ENCODE peak calls at places on chromosomes 3 and 15, in five cellular contexts. A is dermis blood vessel endothelial cell; T is heart left ventricle; M is naive thymus-derived CD8-positive, alpha-beta T cell; E is anterior cingulate cortex. K is an unnamed sample.

GRCh38 chr3:89570465-89570864 is 463.0 kb downstream of the EPHA3 start:
- DNase-seq in E (no peak), T (peak), M (no peak), A (no peak), K (no peak)

GRCh38 chr3:31091748-31092147 is 197.3 kb upstream of the GADL1 start:
- DNase-seq in T (no peak), A (no peak), M (no peak), E (no peak), K (no peak)

GRCh38 chr3:183244981-183245476 is 8.0 kb upstream of the B3GNT5 start:
- DNase-seq in E (no peak), A (peak), M (no peak), T (no peak), K (no peak)

GRCh38 chr3:161273589-161274218 is 52.6 kb downstream of the NMD3 start:
- DNase-seq in A (peak), E (no peak), M (peak), T (no peak), K (peak)

GRCh38 chr15:69903476-69904295 is 194.0 kb downstream of the TLE3 start:
- DNase-seq in T (no peak), A (peak), E (no peak), M (no peak), K (no peak)

GRCh38 chr3:27614592-27614991 is 107.5 kb downstream of the EOMES start:
- DNase-seq in A (no peak), E (no peak), M (no peak), T (no peak), K (no peak)

GRCh38 chr3:26049956-26050355 is 260.1 kb downstream of the OXSM start:
- DNase-seq in A (no peak), M (no peak), E (no peak), T (no peak), K (no peak)

GRCh38 chr15:89129816-89130134 is 41.5 kb downstream of the ABHD2 start:
- DNase-seq in M (no peak), A (no peak), T (no peak), E (no peak), K (no peak)

GRCh38 chr3:151960956-151961580 is 87.6 kb downstream of the SUCNR1 start:
- DNase-seq in T (no peak), M (no peak), A (no peak), E (no peak), K (no peak)

GRCh38 chr15:62736756-62737155 is 305.8 kb upstream of the TPM1 start:
- DNase-seq in E (no peak), M (no peak), A (no peak), T (no peak), K (no peak)

GRCh38 chr15:98727115-98728040 is 79.0 kb downstream of the IGF1R start:
- DNase-seq in A (peak), M (no peak), E (no peak), T (peak), K (no peak)

GRCh38 chr3:100954990-100955389 is 38.2 kb downstream of the ABI3BP start:
- DNase-seq in E (no peak), A (peak), M (no peak), T (no peak), K (no peak)

GRCh38 chr3:157585386-157585785 is 82.2 kb upstream of the VEPH1 start:
- DNase-seq in M (no peak), T (no peak), A (no peak), E (no peak), K (no peak)

GRCh38 chr3:17846466-17846865 is 104.0 kb upstream of the TBC1D5 start:
- DNase-seq in M (no peak), A (no peak), E (no peak), T (no peak), K (no peak)

GRCh38 chr3:190132376-190132775 is 11.7 kb upstream of the P3H2 start:
- DNase-seq in T (no peak), A (no peak), E (no peak), M (no peak), K (no peak)

K was measured in T-helper 1 cell.